ENCODE peak calls at places on chromosomes 7 and 10, in seven cellular contexts. A is CD8-positive, alpha-beta memory T cell; D is NCI-H1436; K is left ventricle myocardium inferior; N is EH; H is T47D; U is H9. B is an unnamed sample.

GRCh38 chr7:78178319-78178718 is 379.7 kb downstream of the PHTF2 start:
- DNase-seq in A (no peak), K (no peak), U (no peak), N (peak), D (no peak), H (no peak), B (no peak)

GRCh38 chr10:85008493-85009181 is 680.2 kb downstream of the CCSER2 start:
- DNase-seq in H (peak), D (no peak), A (no peak), K (no peak), N (no peak), U (no peak), B (no peak)

GRCh38 chr7:81235896-81236479 is 317.1 kb upstream of the SEMA3C start:
- DNase-seq in K (no peak), H (no peak), U (no peak), N (no peak), A (no peak), D (no peak), B (no peak)

GRCh38 chr7:106015586-106016218 is 52.6 kb downstream of the CDHR3 start:
- DNase-seq in U (no peak), N (no peak), D (no peak), A (no peak), K (no peak), H (no peak), B (no peak)

GRCh38 chr10:49837685-49838084 is 75.6 kb upstream of the OGDHL start:
- DNase-seq in D (no peak), N (no peak), A (no peak), U (no peak), H (no peak), K (no peak), B (no peak)

GRCh38 chr10:34092891-34093290 is 722.2 kb downstream of the PARD3 start:
- DNase-seq in U (no peak), N (peak), H (no peak), A (no peak), K (no peak), D (no peak), B (no peak)

GRCh38 chr7:3968234-3968633 is 667.2 kb downstream of the SDK1 start:
- DNase-seq in N (no peak), H (no peak), K (no peak), U (no peak), D (no peak), A (no peak), B (no peak)

GRCh38 chr10:110007171-110007700 is 548 bp upstream of the ADD3 start:
- DNase-seq in H (no peak), N (no peak), U (no peak), K (no peak), A (no peak), D (no peak), B (no peak)

GRCh38 chr10:110746254-110746826 is 102.2 kb downstream of the RBM20 start:
- DNase-seq in H (peak), U (peak), K (no peak), N (peak), D (peak), A (peak), B (no peak)

GRCh38 chr7:53437336-53437735 is 401.9 kb downstream of the POM121L12 start:
- DNase-seq in D (no peak), H (no peak), A (no peak), U (no peak), K (no peak), N (no peak), B (no peak)